ENCODE peak calls at places on chromosomes 3 and 15, in six cellular contexts. X, S, U, M, N and A are unnamed samples.

GRCh38 chr3:180496995-180497394 is 105.0 kb upstream of the TTC14 start:
- DNase-seq in X (no peak), S (no peak), U (no peak), M (no peak), N (no peak), A (no peak)

GRCh38 chr15:48794697-48795134 is 16.2 kb downstream of the CEP152 start:
- DNase-seq in X (no peak), S (no peak), U (peak), M (no peak), N (peak), A (no peak)

GRCh38 chr3:120597445-120598049 is 1.4 kb downstream of the NDUFB4 start:
- DNase-seq in X (no peak), S (no peak), U (no peak), M (no peak), N (peak), A (no peak)

GRCh38 chr3:116980106-116980505 is 270.5 kb downstream of the TUSC7 start:
- DNase-seq in X (no peak), S (no peak), U (no peak), M (no peak), N (no peak), A (no peak)

GRCh38 chr3:63791974-63792373 is 27.1 kb upstream of the C3orf49 start:
- DNase-seq in X (no peak), S (no peak), U (peak), M (no peak), N (no peak), A (no peak)

GRCh38 chr3:148329481-148330220 is 368.1 kb upstream of the AGTR1 start:
- DNase-seq in X (no peak), S (no peak), U (peak), M (no peak), N (no peak), A (no peak)

GRCh38 chr3:114383875-114384557 is 90.2 kb downstream of the TIGIT start:
- DNase-seq in X (peak), S (peak), U (peak), M (peak), N (peak), A (peak)

GRCh38 chr15:74319596-74320357 is 47.7 kb downstream of the CYP11A1 start:
- DNase-seq in X (no peak), S (no peak), U (no peak), M (no peak), N (no peak), A (no peak)

GRCh38 chr15:46502668-46503067 is 867.8 kb downstream of the SQOR start:
- DNase-seq in X (no peak), S (no peak), U (no peak), M (no peak), N (peak), A (no peak)

GRCh38 chr3:44966795-44967278 is 9.1 kb downstream of the ZDHHC3 start:
- DNase-seq in X (no peak), S (no peak), U (no peak), M (no peak), N (no peak), A (no peak)

GRCh38 chr3:157844770-157845522 is 261.3 kb downstream of the SHOX2 start:
- DNase-seq in X (no peak), S (no peak), U (no peak), M (no peak), N (no peak), A (no peak)

GRCh38 chr15:33735637-33736247 is 232.6 kb upstream of the CHRM5 start:
- DNase-seq in X (no peak), S (no peak), U (peak), M (no peak), N (peak), A (no peak)

GRCh38 chr3:154243353-154243752 is 80.9 kb downstream of the DHX36 start:
- DNase-seq in X (no peak), S (no peak), U (peak), M (no peak), N (no peak), A (no peak)

GRCh38 chr3:84125760-84126159 is 833.0 kb upstream of the CADM2 start:
- DNase-seq in X (no peak), S (no peak), U (no peak), M (no peak), N (no peak), A (no peak)

GRCh38 chr3:140050977-140051957 is 116.3 kb downstream of the CLSTN2 start:
- DNase-seq in X (peak), S (no peak), U (no peak), M (no peak), N (no peak), A (no peak)

GRCh38 chr15:92681141-92681622 is 25.6 kb upstream of the FAM174B start:
- DNase-seq in X (no peak), S (no peak), U (peak), M (no peak), N (no peak), A (no peak)

GRCh38 chr15:58864602-58865419 is 68.7 kb downstream of the SLTM start:
- DNase-seq in X (no peak), S (no peak), U (no peak), M (peak), N (no peak), A (peak)

GRCh38 chr3:170517251-170517945 is 68.5 kb downstream of the SLC7A14 start:
- DNase-seq in X (peak), S (no peak), U (no peak), M (no peak), N (no peak), A (no peak)

GRCh38 chr3:184284696-184285095 is 8.9 kb downstream of the ECE2 start:
- DNase-seq in X (peak), S (no peak), U (peak), M (peak), N (peak), A (no peak)

GRCh38 chr3:188590556-188590955 is 436.6 kb downstream of the LPP start:
- DNase-seq in X (no peak), S (no peak), U (no peak), M (no peak), N (no peak), A (no peak)

GRCh38 chr3:8210752-8211405 is 290.7 kb upstream of the LMCD1 start:
- DNase-seq in X (no peak), S (no peak), U (peak), M (no peak), N (no peak), A (no peak)